ENCODE peak calls at places on chromosomes 5 and 9, in ten cellular contexts. V is endothelial cell; X is NCI-H1417; Z is AG04449; Y is sciatic nerve; F is hippocampal formation; L is HFFc6; J is SHP77; U is NB4; Q is activated CD4-positive, alpha-beta T cell treated with anti-CD3 and anti-CD28 coated beads for 24 hours. O is an unnamed sample.

GRCh38 chr9:127642047-127642740 is 30.1 kb downstream of the STXBP1 start:
- DNase-seq in V (no peak), X (no peak), Z (no peak), Y (no peak), F (no peak), L (no peak), J (no peak), U (no peak), Q (no peak), O (no peak)

GRCh38 chr5:180161420-180162303 is 47.3 kb downstream of the RASGEF1C start:
- DNase-seq in V (no peak), X (peak), Z (no peak), Y (no peak), F (peak), L (no peak), J (peak), U (peak), Q (no peak), O (no peak)

GRCh38 chr5:108983456-108984092 is 235.9 kb downstream of the FER start:
- DNase-seq in V (no peak), X (no peak), Z (peak), Y (no peak), F (no peak), L (peak), J (no peak), U (no peak), Q (no peak), O (no peak)

GRCh38 chr5:37206733-37207132 is 42.4 kb downstream of the CPLANE1 start:
- DNase-seq in V (no peak), X (no peak), Z (no peak), Y (no peak), F (no peak), L (no peak), J (no peak), U (no peak), Q (no peak), O (no peak)

GRCh38 chr9:2545881-2546490 is 75.6 kb upstream of the VLDLR start:
- DNase-seq in V (no peak), X (no peak), Z (no peak), Y (no peak), F (no peak), L (no peak), J (no peak), U (no peak), Q (no peak), O (no peak)

GRCh38 chr5:81164936-81165335 is 68.2 kb upstream of the CKMT2 start:
- DNase-seq in V (no peak), X (no peak), Z (no peak), Y (peak), F (no peak), L (no peak), J (no peak), U (no peak), Q (no peak), O (no peak)

GRCh38 chr5:36414869-36415282 is 113.2 kb upstream of the RANBP3L start:
- DNase-seq in V (no peak), X (peak), Z (no peak), Y (no peak), F (peak), L (peak), J (peak), U (peak), Q (no peak), O (no peak)

GRCh38 chr5:147565524-147565923 is 55.7 kb upstream of the DPYSL3 start:
- DNase-seq in V (no peak), X (no peak), Z (no peak), Y (no peak), F (no peak), L (peak), J (no peak), U (no peak), Q (no peak), O (no peak)

GRCh38 chr5:140677947-140678346 is 4.6 kb upstream of the DND1 start:
- DNase-seq in V (no peak), X (no peak), Z (no peak), Y (no peak), F (no peak), L (no peak), J (no peak), U (no peak), Q (no peak), O (no peak)

GRCh38 chr5:6361101-6361500 is 17.2 kb downstream of the MED10 start:
- DNase-seq in V (no peak), X (no peak), Z (no peak), Y (no peak), F (no peak), L (no peak), J (no peak), U (no peak), Q (no peak), O (no peak)

GRCh38 chr5:61329729-61330128 is 2.3 kb upstream of the ZSWIM6 start:
- DNase-seq in V (no peak), X (no peak), Z (no peak), Y (no peak), F (no peak), L (no peak), J (no peak), U (peak), Q (no peak), O (no peak)

GRCh38 chr5:51495672-51496071 is 112.4 kb downstream of the ISL1 start:
- DNase-seq in V (no peak), X (no peak), Z (no peak), Y (no peak), F (no peak), L (peak), J (no peak), U (no peak), Q (no peak), O (no peak)

GRCh38 chr5:179914032-179914755 is 6.5 kb upstream of the TBC1D9B start:
- DNase-seq in V (no peak), X (no peak), Z (peak), Y (peak), F (no peak), L (peak), J (no peak), U (peak), Q (no peak), O (no peak)

GRCh38 chr5:178380541-178381074 is 148.0 kb upstream of the PHYKPL start:
- DNase-seq in V (no peak), X (no peak), Z (no peak), Y (no peak), F (no peak), L (no peak), J (no peak), U (no peak), Q (no peak), O (no peak)

GRCh38 chr5:3392306-3392939 is 203.2 kb upstream of the IRX1 start:
- DNase-seq in V (no peak), X (no peak), Z (no peak), Y (peak), F (no peak), L (no peak), J (no peak), U (peak), Q (no peak), O (no peak)

GRCh38 chr5:16726538-16726946 is 109.7 kb upstream of the RETREG1 start:
- DNase-seq in V (peak), X (no peak), Z (no peak), Y (no peak), F (no peak), L (no peak), J (no peak), U (peak), Q (no peak), O (no peak)

GRCh38 chr9:99556998-99557397 is 264.7 kb upstream of the NR4A3 start:
- DNase-seq in V (no peak), X (no peak), Z (no peak), Y (no peak), F (no peak), L (no peak), J (no peak), U (no peak), Q (no peak), O (no peak)

GRCh38 chr9:95610006-95610785 is 93.4 kb upstream of the PTCH1 start:
- DNase-seq in V (no peak), X (no peak), Z (no peak), Y (no peak), F (no peak), L (no peak), J (no peak), U (no peak), Q (no peak), O (no peak)

GRCh38 chr5:168176251-168176650 is 115.2 kb upstream of the WWC1 start:
- DNase-seq in V (no peak), X (no peak), Z (no peak), Y (no peak), F (no peak), L (no peak), J (no peak), U (no peak), Q (no peak), O (no peak)

GRCh38 chr5:34699155-34700077 is 43.3 kb downstream of the RAI14 start:
- DNase-seq in V (no peak), X (no peak), Z (no peak), Y (no peak), F (no peak), L (no peak), J (no peak), U (no peak), Q (no peak), O (peak)

GRCh38 chr5:180138214-180138975 is 66.8 kb upstream of the RNF130 start:
- DNase-seq in V (peak), X (no peak), Z (no peak), Y (peak), F (no peak), L (no peak), J (no peak), U (no peak), Q (no peak), O (no peak)

GRCh38 chr5:109410389-109411174 is 808 bp upstream of the PJA2 start:
- DNase-seq in V (peak), X (peak), Z (no peak), Y (peak), F (peak), L (peak), J (peak), U (peak), Q (no peak), O (peak)

GRCh38 chr5:1314564-1314982 is 19.7 kb upstream of the TERT start:
- DNase-seq in V (no peak), X (no peak), Z (no peak), Y (no peak), F (no peak), L (no peak), J (no peak), U (no peak), Q (no peak), O (no peak)

GRCh38 chr9:85377751-85378289 is 363.9 kb downstream of the AGTPBP1 start:
- DNase-seq in V (no peak), X (no peak), Z (no peak), Y (no peak), F (no peak), L (no peak), J (no peak), U (peak), Q (no peak), O (no peak)

GRCh38 chr5:14528115-14528514 is 53.5 kb upstream of the OTULINL start:
- DNase-seq in V (no peak), X (no peak), Z (no peak), Y (no peak), F (no peak), L (no peak), J (no peak), U (no peak), Q (no peak), O (no peak)

GRCh38 chr9:120983259-120983837 is 56.8 kb upstream of the TRAF1 start:
- DNase-seq in V (no peak), X (no peak), Z (no peak), Y (no peak), F (no peak), L (no peak), J (no peak), U (no peak), Q (no peak), O (no peak)

GRCh38 chr9:123174887-123175518 is 93.4 kb downstream of the STRBP start:
- DNase-seq in V (no peak), X (no peak), Z (no peak), Y (no peak), F (no peak), L (no peak), J (no peak), U (peak), Q (no peak), O (no peak)

GRCh38 chr5:43037929-43038510 is 2.1 kb downstream of the ANXA2R start:
- DNase-seq in V (no peak), X (no peak), Z (peak), Y (no peak), F (peak), L (no peak), J (no peak), U (peak), Q (no peak), O (no peak)

GRCh38 chr9:114117996-114118830 is 19.1 kb upstream of the KIF12 start:
- DNase-seq in V (no peak), X (peak), Z (no peak), Y (no peak), F (peak), L (no peak), J (no peak), U (no peak), Q (no peak), O (peak)

GRCh38 chr5:147636585-147636984 is 126.7 kb upstream of the DPYSL3 start:
- DNase-seq in V (no peak), X (no peak), Z (no peak), Y (no peak), F (no peak), L (no peak), J (no peak), U (no peak), Q (no peak), O (no peak)

GRCh38 chr9:91727316-91727861 is 222.6 kb downstream of the ROR2 start:
- DNase-seq in V (peak), X (peak), Z (no peak), Y (no peak), F (peak), L (peak), J (peak), U (peak), Q (peak), O (no peak)

GRCh38 chr5:179235416-179236400 is 109.6 kb downstream of the ADAMTS2 start:
- DNase-seq in V (no peak), X (no peak), Z (no peak), Y (no peak), F (no peak), L (no peak), J (no peak), U (no peak), Q (no peak), O (no peak)

GRCh38 chr9:111805841-111806241 is 11.1 kb upstream of the SHOC1 start:
- DNase-seq in V (no peak), X (no peak), Z (no peak), Y (no peak), F (no peak), L (peak), J (no peak), U (no peak), Q (no peak), O (no peak)

GRCh38 chr5:163912023-163912422 is 406.6 kb downstream of the MAT2B start:
- DNase-seq in V (no peak), X (peak), Z (no peak), Y (no peak), F (no peak), L (no peak), J (no peak), U (no peak), Q (no peak), O (no peak)

GRCh38 chr9:136499935-136500910 is 17.4 kb upstream of the SEC16A start:
- DNase-seq in V (no peak), X (no peak), Z (no peak), Y (no peak), F (no peak), L (no peak), J (peak), U (no peak), Q (no peak), O (no peak)

GRCh38 chr5:132067451-132067850 is 6.1 kb upstream of the CSF2 start:
- DNase-seq in V (no peak), X (no peak), Z (no peak), Y (no peak), F (no peak), L (no peak), J (no peak), U (no peak), Q (no peak), O (no peak)

GRCh38 chr5:1763548-1763911 is 36.1 kb downstream of the MRPL36 start:
- DNase-seq in V (peak), X (peak), Z (peak), Y (peak), F (no peak), L (peak), J (no peak), U (peak), Q (peak), O (no peak)

O was measured in mucosa of gallbladder.